ENCODE peak calls at places on chromosomes 13 and 19, in six cellular contexts. One of them, this sample, is unnamed.

GRCh38 chr19:38095411-38096308 is 128.4 kb downstream of the DPF1 start:
- DNase-seq in fibroblast of lung: peak
- DNase-seq in tibial artery: peak
- DNase-seq in kidney: peak
- DNase-seq in MCF 10A: peak
- DNase-seq in WTC11: peak
- DNase-seq in this sample: no peak

GRCh38 chr19:32814046-32814445 is 55.5 kb downstream of the SLC7A9 start:
- DNase-seq in fibroblast of lung: no peak
- DNase-seq in tibial artery: no peak
- DNase-seq in kidney: no peak
- DNase-seq in MCF 10A: no peak
- DNase-seq in WTC11: peak
- DNase-seq in this sample: no peak

GRCh38 chr13:99314640-99315176 is 7.5 kb upstream of the GPR183 start:
- DNase-seq in fibroblast of lung: no peak
- DNase-seq in tibial artery: no peak
- DNase-seq in kidney: no peak
- DNase-seq in MCF 10A: no peak
- DNase-seq in WTC11: no peak
- DNase-seq in this sample: no peak

GRCh38 chr13:76882431-76882830 is 3.8 kb downstream of the KCTD12 start:
- DNase-seq in fibroblast of lung: peak
- DNase-seq in tibial artery: no peak
- DNase-seq in kidney: no peak
- DNase-seq in MCF 10A: peak
- DNase-seq in WTC11: no peak
- DNase-seq in this sample: no peak

GRCh38 chr19:5285311-5285710 is 55.3 kb downstream of the PTPRS start:
- DNase-seq in fibroblast of lung: no peak
- DNase-seq in tibial artery: no peak
- DNase-seq in kidney: no peak
- DNase-seq in MCF 10A: no peak
- DNase-seq in WTC11: no peak
- DNase-seq in this sample: no peak

GRCh38 chr19:2517881-2518601 is 42.1 kb downstream of the GADD45B start:
- DNase-seq in fibroblast of lung: no peak
- DNase-seq in tibial artery: no peak
- DNase-seq in kidney: no peak
- DNase-seq in MCF 10A: no peak
- DNase-seq in WTC11: no peak
- DNase-seq in this sample: no peak

GRCh38 chr19:30679789-30680188 is 307.6 kb downstream of the ZNF536 start:
- DNase-seq in fibroblast of lung: no peak
- DNase-seq in tibial artery: no peak
- DNase-seq in kidney: no peak
- DNase-seq in MCF 10A: no peak
- DNase-seq in WTC11: no peak
- DNase-seq in this sample: no peak

GRCh38 chr13:50078512-50079277 is 63.5 kb downstream of the KCNRG start:
- DNase-seq in fibroblast of lung: peak
- DNase-seq in tibial artery: no peak
- DNase-seq in kidney: no peak
- DNase-seq in MCF 10A: peak
- DNase-seq in WTC11: no peak
- DNase-seq in this sample: no peak

GRCh38 chr13:23626730-23627129 is 56.5 kb downstream of the TNFRSF19 start:
- DNase-seq in fibroblast of lung: no peak
- DNase-seq in tibial artery: no peak
- DNase-seq in kidney: no peak
- DNase-seq in MCF 10A: no peak
- DNase-seq in WTC11: no peak
- DNase-seq in this sample: no peak

GRCh38 chr19:45391871-45392665 is 12.8 kb downstream of the PPP1R13L start:
- DNase-seq in fibroblast of lung: no peak
- DNase-seq in tibial artery: no peak
- DNase-seq in kidney: no peak
- DNase-seq in MCF 10A: no peak
- DNase-seq in WTC11: no peak
- DNase-seq in this sample: no peak

GRCh38 chr19:51552996-51553725 is 17.9 kb upstream of the ZNF175 start:
- DNase-seq in fibroblast of lung: peak
- DNase-seq in tibial artery: peak
- DNase-seq in kidney: peak
- DNase-seq in MCF 10A: peak
- DNase-seq in WTC11: peak
- DNase-seq in this sample: no peak

GRCh38 chr19:44552324-44552723 is 22.8 kb upstream of the CEACAM20 start:
- DNase-seq in fibroblast of lung: peak
- DNase-seq in tibial artery: no peak
- DNase-seq in kidney: no peak
- DNase-seq in MCF 10A: peak
- DNase-seq in WTC11: peak
- DNase-seq in this sample: no peak

GRCh38 chr13:94548382-94549240 is 47.3 kb downstream of the TGDS start:
- DNase-seq in fibroblast of lung: peak
- DNase-seq in tibial artery: peak
- DNase-seq in kidney: peak
- DNase-seq in MCF 10A: no peak
- DNase-seq in WTC11: peak
- DNase-seq in this sample: no peak

GRCh38 chr19:38317104-38317612 is 1.4 kb upstream of the YIF1B start:
- DNase-seq in fibroblast of lung: no peak
- DNase-seq in tibial artery: no peak
- DNase-seq in kidney: no peak
- DNase-seq in MCF 10A: no peak
- DNase-seq in WTC11: no peak
- DNase-seq in this sample: no peak

GRCh38 chr19:6491802-6492592 is 10.1 kb downstream of the TUBB4A start:
- DNase-seq in fibroblast of lung: no peak
- DNase-seq in tibial artery: no peak
- DNase-seq in kidney: no peak
- DNase-seq in MCF 10A: peak
- DNase-seq in WTC11: no peak
- DNase-seq in this sample: no peak

GRCh38 chr13:92994056-92994455 is 232.6 kb upstream of the GPC6 start:
- DNase-seq in fibroblast of lung: peak
- DNase-seq in tibial artery: no peak
- DNase-seq in kidney: no peak
- DNase-seq in MCF 10A: peak
- DNase-seq in WTC11: no peak
- DNase-seq in this sample: no peak

GRCh38 chr19:38707512-38708114 is 36.7 kb downstream of the CAPN12 start:
- DNase-seq in fibroblast of lung: no peak
- DNase-seq in tibial artery: peak
- DNase-seq in kidney: peak
- DNase-seq in MCF 10A: no peak
- DNase-seq in WTC11: no peak
- DNase-seq in this sample: no peak

GRCh38 chr19:28242317-28242927 is 970.5 kb downstream of the UQCRFS1 start:
- DNase-seq in fibroblast of lung: peak
- DNase-seq in tibial artery: no peak
- DNase-seq in kidney: no peak
- DNase-seq in MCF 10A: peak
- DNase-seq in WTC11: peak
- DNase-seq in this sample: no peak

GRCh38 chr13:95083758-95084157 is 217.5 kb downstream of the ABCC4 start:
- DNase-seq in fibroblast of lung: peak
- DNase-seq in tibial artery: no peak
- DNase-seq in kidney: no peak
- DNase-seq in MCF 10A: peak
- DNase-seq in WTC11: no peak
- DNase-seq in this sample: no peak

GRCh38 chr13:73440296-73440895 is 381.6 kb downstream of the KLF5 start:
- DNase-seq in fibroblast of lung: peak
- DNase-seq in tibial artery: no peak
- DNase-seq in kidney: no peak
- DNase-seq in MCF 10A: no peak
- DNase-seq in WTC11: peak
- DNase-seq in this sample: no peak

GRCh38 chr19:41951686-41952172 is 7.4 kb downstream of the RABAC1 start:
- DNase-seq in fibroblast of lung: peak
- DNase-seq in tibial artery: peak
- DNase-seq in kidney: peak
- DNase-seq in MCF 10A: peak
- DNase-seq in WTC11: peak
- DNase-seq in this sample: no peak
- TF ChIP-seq CTCF in fibroblast of lung: peak
- TF ChIP-seq CTCF in tibial artery: peak
- TF ChIP-seq CTCF in kidney: peak
- TF ChIP-seq CTCF in MCF 10A: peak
- TF ChIP-seq CTCF in WTC11: peak
- TF ChIP-seq CTCF in this sample: peak

GRCh38 chr19:41883821-41884733 is 1.1 kb downstream of the ARHGEF1 start:
- DNase-seq in fibroblast of lung: peak
- DNase-seq in tibial artery: peak
- DNase-seq in kidney: peak
- DNase-seq in MCF 10A: peak
- DNase-seq in WTC11: peak
- DNase-seq in this sample: peak
- TF ChIP-seq CTCF in fibroblast of lung: no peak
- TF ChIP-seq CTCF in tibial artery: no peak
- TF ChIP-seq CTCF in kidney: no peak
- TF ChIP-seq CTCF in MCF 10A: no peak
- TF ChIP-seq CTCF in WTC11: no peak
- TF ChIP-seq CTCF in this sample: peak

DNA sequence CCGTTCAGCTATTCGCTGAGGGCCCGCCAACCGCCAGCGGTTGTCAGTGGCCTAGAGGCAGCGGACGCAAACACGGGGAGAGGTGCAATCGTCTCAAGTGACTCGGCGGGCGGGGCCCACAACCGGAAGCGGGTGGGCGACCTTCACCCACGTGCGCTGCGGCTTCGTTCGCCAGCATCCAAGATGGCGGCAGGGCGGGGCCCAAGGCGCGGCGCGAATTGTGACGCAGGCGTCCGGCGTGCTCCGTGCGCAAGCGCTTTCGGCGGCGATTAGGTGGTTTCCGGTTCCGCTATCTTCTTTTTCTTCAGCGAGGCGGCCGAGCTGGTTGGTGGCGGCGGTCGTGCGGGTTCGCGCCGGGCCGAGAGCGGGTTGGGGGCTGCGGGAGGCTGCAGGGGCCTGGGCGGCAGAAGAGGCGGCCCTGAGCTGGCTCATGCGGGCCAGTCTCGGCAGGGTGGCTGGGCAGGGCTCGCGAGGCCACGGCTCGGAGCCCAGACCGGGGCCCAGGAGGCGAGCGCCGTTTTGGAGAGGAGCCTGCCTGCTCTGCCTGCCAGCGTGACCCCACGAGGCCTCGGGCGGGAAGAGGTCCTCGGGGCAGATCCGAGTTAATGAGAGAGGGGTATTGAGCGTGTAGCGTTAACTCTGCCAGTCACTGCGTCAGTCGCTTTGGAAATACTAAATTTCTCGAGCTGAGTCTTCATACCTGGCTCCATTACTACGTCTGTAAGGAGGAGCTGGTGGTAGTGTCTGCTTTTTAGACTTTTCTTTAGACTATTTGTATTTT is at the start of gene UBA52:
- DNase-seq in fibroblast of lung: peak
- DNase-seq in tibial artery: peak
- DNase-seq in kidney: peak
- DNase-seq in MCF 10A: peak
- DNase-seq in WTC11: peak
- DNase-seq in this sample: peak
- TF ChIP-seq CTCF in fibroblast of lung: no peak
- TF ChIP-seq CTCF in tibial artery: no peak
- TF ChIP-seq CTCF in kidney: no peak
- TF ChIP-seq CTCF in MCF 10A: no peak
- TF ChIP-seq CTCF in WTC11: no peak
- TF ChIP-seq CTCF in this sample: peak

GRCh38 chr13:97020689-97021240 is 26.5 kb upstream of the OXGR1 start:
- DNase-seq in fibroblast of lung: no peak
- DNase-seq in tibial artery: no peak
- DNase-seq in kidney: no peak
- DNase-seq in MCF 10A: no peak
- DNase-seq in WTC11: no peak
- DNase-seq in this sample: no peak
- TF ChIP-seq CTCF in fibroblast of lung: no peak
- TF ChIP-seq CTCF in tibial artery: no peak
- TF ChIP-seq CTCF in kidney: no peak
- TF ChIP-seq CTCF in MCF 10A: no peak
- TF ChIP-seq CTCF in WTC11: no peak
- TF ChIP-seq CTCF in this sample: no peak

GRCh38 chr13:45280751-45281634 is 60.0 kb downstream of the TPT1 start:
- DNase-seq in fibroblast of lung: peak
- DNase-seq in tibial artery: peak
- DNase-seq in kidney: no peak
- DNase-seq in MCF 10A: peak
- DNase-seq in WTC11: peak
- DNase-seq in this sample: no peak
- TF ChIP-seq CTCF in fibroblast of lung: peak
- TF ChIP-seq CTCF in tibial artery: peak
- TF ChIP-seq CTCF in kidney: peak
- TF ChIP-seq CTCF in MCF 10A: peak
- TF ChIP-seq CTCF in WTC11: no peak
- TF ChIP-seq CTCF in this sample: peak